ENCODE peak calls at places on chromosomes 4 and X, in four cellular contexts. A is IMR-90, V is neuronal stem cell, P is skeletal muscle cell. Y is an unnamed sample.

GRCh38 chr4:30714408-30715031 is 5.6 kb upstream of the PCDH7 start:
- DNase-seq in A (peak), V (peak), P (no peak), Y (no peak)

GRCh38 chrX:112651766-112652165 is 28.0 kb downstream of the LHFPL1 start:
- DNase-seq in A (peak), V (no peak), P (no peak), Y (no peak)

GRCh38 chr4:76549765-76550164 is 114.7 kb downstream of the SHROOM3 start:
- DNase-seq in A (no peak), V (no peak), P (no peak), Y (no peak)

GRCh38 chr4:152094851-152095700 is 334.3 kb upstream of the GATB start:
- DNase-seq in A (peak), V (no peak), P (no peak), Y (no peak)

GRCh38 chr4:187172340-187172761 is 448.7 kb upstream of the FAT1 start:
- DNase-seq in A (no peak), V (no peak), P (no peak), Y (no peak)

GRCh38 chr4:97627785-97628184 is 515.5 kb downstream of the STPG2 start:
- DNase-seq in A (no peak), V (peak), P (no peak), Y (no peak)

GRCh38 chr4:124030038-124030638 is 633.5 kb downstream of the SPRY1 start:
- DNase-seq in A (no peak), V (no peak), P (no peak), Y (no peak)

GRCh38 chr4:119209077-119209476 is 3.4 kb upstream of the USP53 start:
- DNase-seq in A (peak), V (no peak), P (peak), Y (peak)

GRCh38 chrX:18422325-18422724 is 3.1 kb upstream of the CDKL5 start:
- DNase-seq in A (peak), V (no peak), P (peak), Y (peak)

GRCh38 chrX:68588653-68589371 is 58.7 kb upstream of the STARD8 start:
- DNase-seq in A (peak), V (no peak), P (no peak), Y (no peak)

GRCh38 chrX:69724307-69724706 is 108.4 kb downstream of the EDA start:
- DNase-seq in A (no peak), V (no peak), P (no peak), Y (no peak)

GRCh38 chr4:138263438-138263837 is 21.3 kb upstream of the SLC7A11 start:
- DNase-seq in A (peak), V (no peak), P (no peak), Y (no peak)

GRCh38 chr4:133147922-133148689 is 988 bp upstream of the PCDH10 start:
- DNase-seq in A (peak), V (peak), P (no peak), Y (no peak)

GRCh38 chrX:10465254-10465653 is 155.1 kb downstream of the MID1 start:
- DNase-seq in A (no peak), V (no peak), P (no peak), Y (no peak)

GRCh38 chr4:74838746-74839370 is 44.5 kb upstream of the BTC start:
- DNase-seq in A (peak), V (no peak), P (peak), Y (no peak)

DNA sequence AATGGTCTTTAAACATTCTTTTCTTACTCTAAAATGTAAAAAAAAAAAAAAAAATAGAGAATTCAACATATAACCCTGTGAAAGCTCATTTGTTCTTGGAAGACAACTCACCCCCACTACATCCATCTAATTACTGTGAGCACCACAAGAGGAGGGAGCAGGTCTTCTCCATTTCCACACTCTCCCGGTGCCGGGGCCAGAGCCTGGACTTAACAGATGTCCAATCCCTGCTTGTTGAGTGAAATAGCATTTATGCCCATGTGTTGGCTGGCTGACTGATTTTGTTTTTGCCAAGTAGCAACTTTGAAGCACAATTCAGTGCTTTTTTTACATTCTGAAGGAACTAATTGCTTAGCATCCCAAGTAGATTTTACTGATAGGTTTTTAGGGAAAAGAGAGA is 43.0 kb downstream of the FGFBP1 start:
- DNase-seq in A (no peak), V (no peak), P (no peak), Y (no peak)
- H3K4me3 ChIP-seq in A (no peak), V (no peak), P (no peak), Y (no peak)

GRCh38 chr4:20326977-20327376 is 75.3 kb downstream of the SLIT2 start:
- DNase-seq in A (peak), V (no peak), P (no peak), Y (no peak)
- H3K4me3 ChIP-seq in A (no peak), V (no peak), P (no peak), Y (no peak)

DNA sequence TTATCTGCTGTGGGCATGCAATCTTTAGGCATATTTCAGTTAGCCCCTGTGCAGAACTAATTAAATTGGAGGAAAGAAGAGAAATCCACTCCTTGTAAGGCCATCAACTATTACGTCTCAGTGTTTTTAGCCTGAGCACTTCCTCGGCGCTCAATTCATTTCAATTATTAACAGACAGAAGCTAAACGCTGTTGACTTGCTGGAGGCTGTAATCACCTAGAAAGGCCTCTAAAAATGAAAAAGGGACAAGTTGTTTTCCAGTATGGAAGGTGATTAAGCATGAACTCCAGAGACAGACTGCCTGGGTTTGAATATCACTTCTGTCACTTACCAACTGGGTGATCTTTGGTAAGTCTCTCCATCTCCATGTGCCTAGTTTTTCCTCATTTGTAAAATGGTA is 59.6 kb downstream of the LEF1 start:
- DNase-seq in A (no peak), V (no peak), P (no peak), Y (no peak)
- H3K4me3 ChIP-seq in A (no peak), V (no peak), P (no peak), Y (no peak)

GRCh38 chr4:102163404-102164140 is 181.7 kb downstream of the SLC39A8 start:
- DNase-seq in A (no peak), V (no peak), P (no peak), Y (no peak)

GRCh38 chr4:102168580-102168979 is 176.7 kb downstream of the SLC39A8 start:
- DNase-seq in A (no peak), V (no peak), P (no peak), Y (no peak)

GRCh38 chr4:102170910-102171309 is 174.4 kb downstream of the SLC39A8 start:
- DNase-seq in A (no peak), V (no peak), P (no peak), Y (no peak)

GRCh38 chr4:102169345-102169744 is 175.9 kb downstream of the SLC39A8 start:
- DNase-seq in A (no peak), V (peak), P (no peak), Y (no peak)

GRCh38 chr4:102165584-102165983 is 179.7 kb downstream of the SLC39A8 start:
- DNase-seq in A (no peak), V (no peak), P (no peak), Y (no peak)
- H3K4me3 ChIP-seq in A (no peak), V (no peak), P (no peak), Y (no peak)

DNA sequence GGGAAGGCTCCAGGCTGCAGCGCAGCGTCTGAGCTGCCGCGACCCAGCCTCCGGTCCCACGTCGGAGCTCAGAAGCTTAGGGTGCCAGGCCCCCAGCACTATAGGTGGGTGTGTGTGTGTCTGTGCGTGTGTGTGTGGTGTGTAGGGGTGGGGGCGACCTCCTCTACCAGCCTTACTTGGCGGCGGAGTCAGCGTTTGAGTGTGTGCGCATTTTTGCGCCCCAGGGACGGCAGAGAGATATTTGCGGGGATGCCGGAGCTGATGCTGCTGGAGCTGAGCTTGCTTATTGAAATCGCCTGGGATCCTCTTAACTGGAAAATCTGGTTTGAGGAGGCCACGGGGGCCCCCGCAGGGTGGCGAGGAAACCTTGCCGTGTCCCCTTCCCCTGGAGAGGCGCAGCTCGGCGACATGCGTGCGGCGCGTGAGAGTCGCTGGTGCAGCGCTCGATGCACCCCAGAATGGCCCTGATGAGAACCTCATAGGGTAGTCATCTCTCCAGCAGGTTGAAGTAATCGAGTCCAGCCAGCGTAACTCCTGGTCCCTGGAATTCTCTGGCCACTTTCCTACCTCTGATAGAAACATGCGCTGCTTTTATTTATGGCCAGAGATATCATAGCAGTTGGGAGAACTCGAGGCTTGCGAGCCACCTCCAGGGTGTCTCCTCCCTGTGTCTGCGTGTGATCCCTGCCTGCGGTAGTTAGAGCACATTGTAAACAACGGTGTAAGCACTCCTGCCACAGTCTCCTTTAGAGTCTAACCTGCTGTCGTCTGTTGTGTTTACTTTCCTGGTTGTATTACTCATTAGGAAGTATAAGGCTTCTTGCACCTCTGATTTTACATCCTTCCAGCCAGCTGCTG is 2.7 kb downstream of the ADGRL3 start:
- DNase-seq in A (no peak), V (peak), P (no peak), Y (no peak)
- H3K4me3 ChIP-seq in A (peak), V (peak), P (peak), Y (no peak)

DNA sequence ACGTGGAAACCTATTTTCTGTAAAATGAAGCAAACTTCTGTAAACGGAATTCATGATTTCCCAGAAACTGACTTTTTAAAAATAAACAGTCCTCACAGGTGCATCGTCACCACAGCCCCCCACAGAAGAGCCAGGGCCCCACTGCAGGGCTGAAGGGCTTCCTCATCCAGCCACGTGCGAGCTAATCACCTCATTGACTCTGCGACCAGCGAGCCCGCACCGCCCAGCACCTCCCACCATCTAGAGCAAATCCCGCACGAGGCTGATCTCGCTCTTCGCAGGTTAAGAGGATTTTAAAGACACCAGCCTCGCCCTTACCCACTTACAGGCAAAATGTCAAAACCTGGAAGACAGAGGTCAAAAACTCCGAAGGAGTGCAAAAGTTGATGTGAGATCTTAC is 14.8 kb downstream of the PPP2R3B start:
- DNase-seq in A (no peak), V (no peak), P (no peak), Y (no peak)
- H3K4me3 ChIP-seq in A (no peak), V (no peak), P (no peak), Y (no peak)